ENCODE peak calls at places on chromosomes 7 and 10, in five cellular contexts. A is aorta, V is gastrocnemius medialis, D is stomach, L is HCT116. P is an unnamed sample.

GRCh38 chr7:7962851-7963250 is 5.7 kb upstream of the GLCCI1 start:
- DNase-seq in A (no peak), V (no peak), D (no peak), L (no peak), P (no peak)

GRCh38 chr10:26780106-26780792 is 80.5 kb downstream of the ABI1 start:
- DNase-seq in A (no peak), V (no peak), D (no peak), L (no peak), P (no peak)

GRCh38 chr7:41592226-41592625 is 110.7 kb downstream of the INHBA start:
- DNase-seq in A (no peak), V (no peak), D (no peak), L (no peak), P (no peak)

GRCh38 chr10:132444877-132445351 is 47.9 kb downstream of the PWWP2B start:
- DNase-seq in A (no peak), V (no peak), D (no peak), L (no peak), P (no peak)

GRCh38 chr7:135189961-135190360 is 19.5 kb upstream of the CYREN start:
- DNase-seq in A (no peak), V (no peak), D (peak; percentile 9), L (no peak), P (no peak)

GRCh38 chr10:34766811-34767516 is 48.1 kb downstream of the PARD3 start:
- DNase-seq in A (no peak), V (no peak), D (no peak), L (no peak), P (no peak)

GRCh38 chr7:116395125-116395791 is 104.3 kb upstream of the CAV2 start:
- DNase-seq in A (no peak), V (no peak), D (no peak), L (peak; percentile 69), P (peak; percentile 53)

GRCh38 chr10:12221323-12222298 is 25.6 kb downstream of the CDC123 start:
- DNase-seq in A (no peak), V (no peak), D (no peak), L (peak; percentile 29), P (no peak)

GRCh38 chr10:96228408-96229019 is 42.9 kb downstream of the BLNK start:
- DNase-seq in A (no peak), V (no peak), D (no peak), L (no peak), P (no peak)

GRCh38 chr10:69878951-69879350 is 77.2 kb downstream of the COL13A1 start:
- DNase-seq in A (no peak), V (no peak), D (no peak), L (no peak), P (no peak)

GRCh38 chr7:73921623-73922528 is 60.9 kb downstream of the TMEM270 start:
- DNase-seq in A (no peak), V (no peak), D (no peak), L (no peak), P (no peak)

GRCh38 chr7:99193527-99194214 is 14.2 kb downstream of the KPNA7 start:
- DNase-seq in A (no peak), V (no peak), D (no peak), L (no peak), P (no peak)

GRCh38 chr10:95121904-95122303 is 52.6 kb upstream of the CYP2C8 start:
- DNase-seq in A (no peak), V (no peak), D (no peak), L (no peak), P (no peak)

GRCh38 chr7:48643420-48644013 is 280.8 kb upstream of the CDC14C start:
- DNase-seq in A (no peak), V (no peak), D (no peak), L (no peak), P (no peak)

GRCh38 chr7:79341902-79342301 is 111.6 kb downstream of the MAGI2 start:
- DNase-seq in A (no peak), V (no peak), D (no peak), L (no peak), P (no peak)

GRCh38 chr10:133079836-133080682 is 7.7 kb upstream of the ADGRA1 start:
- DNase-seq in A (no peak), V (no peak), D (no peak), L (no peak), P (no peak)

GRCh38 chr7:91953618-91954017 is 13.0 kb downstream of the AKAP9 start:
- DNase-seq in A (no peak), V (no peak), D (no peak), L (no peak), P (no peak)

GRCh38 chr10:26441491-26442214 is 3.5 kb downstream of the APBB1IP start:
- DNase-seq in A (no peak), V (no peak), D (no peak), L (no peak), P (no peak)

GRCh38 chr7:117970806-117971205 is 97.6 kb upstream of the CTTNBP2 start:
- DNase-seq in A (no peak), V (no peak), D (no peak), L (no peak), P (no peak)

GRCh38 chr10:128883126-128884060 is 583.6 kb upstream of the MGMT start:
- DNase-seq in A (no peak), V (no peak), D (no peak), L (no peak), P (no peak)

GRCh38 chr10:60348982-60349381 is 40.7 kb downstream of the ANK3 start:
- DNase-seq in A (no peak), V (no peak), D (no peak), L (no peak), P (no peak)
- H3K27ac ChIP-seq in A (no peak overlapping the region), V (no peak overlapping the region), D (no peak overlapping the region), L (no peak overlapping the region), P (no peak overlapping the region)

GRCh38 chr10:47287365-47287802 is 12.6 kb upstream of the GDF10 start:
- DNase-seq in A (peak; percentile 54), V (no peak), D (no peak), L (no peak), P (no peak)
- H3K27ac ChIP-seq in A (no peak overlapping the region), V (no peak overlapping the region), D (no peak overlapping the region), L (no peak overlapping the region), P (no peak overlapping the region)

DNA sequence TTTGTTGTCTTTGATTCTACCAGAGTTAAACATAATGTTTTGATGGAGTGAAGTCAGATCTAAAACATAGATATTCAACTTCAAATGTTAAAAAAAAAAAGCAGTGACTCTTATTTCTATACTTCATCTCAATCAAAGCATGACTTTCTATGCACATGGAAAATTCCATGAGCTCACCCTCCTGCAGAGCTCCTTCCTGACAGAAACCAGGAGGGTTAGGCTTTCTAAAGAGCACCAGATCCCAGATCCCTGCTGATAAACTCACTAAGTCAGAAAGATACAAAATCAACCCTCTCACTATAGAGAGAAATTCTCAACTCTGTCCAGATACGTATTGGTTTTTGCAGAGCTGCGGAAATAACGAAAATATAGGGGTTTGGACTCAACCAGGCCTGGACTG is 122.6 kb downstream of the FAM107B start:
- DNase-seq in A (no peak), V (no peak), D (no peak), L (no peak), P (no peak)
- H3K27ac ChIP-seq in A (peak overlapping the region; percentile 43), V (no peak overlapping the region), D (peak overlapping the region; percentile 82), L (no peak overlapping the region), P (no peak overlapping the region)

GRCh38 chr7:123533553-123533917 is 860 bp downstream of the IQUB start:
- DNase-seq in A (no peak), V (no peak), D (no peak), L (no peak), P (no peak)

GRCh38 chr7:123535517-123535916 is 1.1 kb upstream of the IQUB start:
- DNase-seq in A (peak; percentile 42), V (no peak), D (no peak), L (no peak), P (no peak)

GRCh38 chr7:123534383-123535260 is at the start of gene IQUB:
- DNase-seq in A (peak; percentile 99), V (peak; percentile 98), D (peak; percentile 99), L (peak; percentile 93), P (peak; percentile 72)

GRCh38 chr7:123537026-123537642 is 2.7 kb upstream of the IQUB start:
- DNase-seq in A (no peak), V (no peak), D (no peak), L (no peak), P (no peak)

GRCh38 chr7:123533929-123534382 is 439 bp downstream of the IQUB start:
- DNase-seq in A (no peak), V (no peak), D (no peak), L (no peak), P (no peak)
- H3K27ac ChIP-seq in A (peak overlapping the region; percentile 14), V (peak overlapping the region; percentile 15), D (peak overlapping the region; percentile 92), L (no peak overlapping the region), P (no peak overlapping the region)

DNA sequence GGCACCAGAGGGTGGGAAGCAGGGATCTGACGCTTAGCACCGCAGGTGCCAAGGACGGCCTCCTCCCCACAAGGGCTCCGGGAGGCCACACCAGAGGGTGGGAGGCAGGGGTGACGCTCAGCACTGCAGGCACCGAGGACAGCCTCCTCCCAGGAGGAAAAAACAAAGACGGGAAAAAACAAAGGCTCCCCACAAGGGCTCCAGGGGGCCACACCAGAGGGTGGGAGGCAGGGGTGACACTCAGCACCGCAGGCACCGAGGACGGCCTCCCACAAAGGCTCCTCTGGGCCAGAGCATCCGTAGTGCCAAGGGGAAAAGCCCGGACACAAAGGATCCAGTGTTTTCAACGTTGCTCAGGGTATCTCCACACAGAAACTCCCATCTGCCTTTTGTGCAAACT is 25.6 kb downstream of the DIP2C start:
- DNase-seq in A (no peak), V (no peak), D (no peak), L (no peak), P (no peak)
- H3K27ac ChIP-seq in A (no peak overlapping the region), V (no peak overlapping the region), D (peak overlapping the region; percentile 82), L (no peak overlapping the region), P (no peak overlapping the region)

GRCh38 chr7:139362302-139362701 is 2.6 kb downstream of the LUC7L2 start:
- DNase-seq in A (no peak), V (no peak), D (no peak), L (no peak), P (no peak)

GRCh38 chr7:139360948-139361307 is 1.2 kb downstream of the LUC7L2 start:
- DNase-seq in A (no peak), V (no peak), D (no peak), L (no peak), P (no peak)

GRCh38 chr7:139360210-139360947 is 685 bp downstream of the LUC7L2 start:
- DNase-seq in A (peak; percentile 97), V (peak; percentile 99), D (peak; percentile 97), L (peak; percentile 87), P (peak; percentile 65)

GRCh38 chr7:139362981-139363380 is 3.3 kb downstream of the LUC7L2 start:
- DNase-seq in A (no peak), V (no peak), D (no peak), L (no peak), P (no peak)

DNA sequence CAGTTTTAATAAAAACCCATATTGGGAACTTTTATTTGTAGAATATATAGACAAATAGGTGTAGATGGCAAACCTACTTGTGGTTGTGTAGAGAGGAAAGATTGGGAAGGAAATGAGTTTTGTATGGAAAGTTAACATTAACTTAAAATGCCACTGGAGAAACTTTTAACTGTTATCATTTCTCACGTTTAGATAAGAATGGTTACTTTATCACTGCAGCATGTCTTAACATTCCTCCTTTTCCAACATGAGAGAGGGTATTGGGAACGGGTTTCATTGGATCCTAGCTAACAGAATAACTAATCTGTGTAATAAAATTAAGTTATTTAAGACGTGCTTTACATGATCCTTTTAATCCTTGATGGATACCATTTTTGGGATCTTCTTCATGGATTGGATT is 1.8 kb downstream of the LUC7L2 start:
- DNase-seq in A (no peak), V (no peak), D (no peak), L (no peak), P (no peak)
- H3K27ac ChIP-seq in A (no peak overlapping the region), V (peak overlapping the region; percentile 100), D (peak overlapping the region; percentile 100), L (peak overlapping the region; percentile 98), P (peak overlapping the region; percentile 97)

GRCh38 chr10:667602-668143 is 21.8 kb downstream of the DIP2C start:
- DNase-seq in A (no peak), V (no peak), D (no peak), L (no peak), P (no peak)
- H3K27ac ChIP-seq in A (no peak overlapping the region), V (no peak overlapping the region), D (no peak overlapping the region), L (no peak overlapping the region), P (no peak overlapping the region)